ENCODE peak calls at places on chromosomes 16 and 17, in nine cellular contexts. B is substantia nigra; Z is HFF-Myc; Q is stimulated activated CD4-positive, alpha-beta T cell treated with anti-CD3 and anti-CD28 coated beads, TNF-alpha, amount 100 ng/mL, for 4 hours; O is GM04503; L is neural crest cell; X is endothelial cell of umbilical vein; J is HFFc6; V is nephron progenitor cell. D is an unnamed sample.

GRCh38 chr17:34709108-34709779 is 129.9 kb downstream of the TMEM132E start:
- DNase-seq in X (no peak), Z (no peak), L (no peak), Q (no peak), V (no peak), O (no peak), B (no peak), J (no peak), D (no peak)

GRCh38 chr16:68744744-68745280 is 7.7 kb downstream of the CDH1 start:
- DNase-seq in O (no peak), B (no peak), Q (no peak), J (peak; percentile 18), V (no peak), Z (no peak), X (no peak), L (no peak), D (no peak)

GRCh38 chr16:46948548-46949166 is 24.8 kb downstream of the DNAJA2 start:
- DNase-seq in B (no peak), X (no peak), O (no peak), J (no peak), Z (no peak), L (no peak), Q (no peak), V (no peak), D (no peak)

GRCh38 chr16:16890964-16891363 is 512.0 kb downstream of the NPIPA7 start:
- DNase-seq in J (no peak), O (no peak), B (no peak), Z (no peak), Q (no peak), V (no peak), L (no peak), X (no peak), D (peak; percentile 0)

GRCh38 chr17:1294157-1294717 is 14.8 kb downstream of the TRARG1 start:
- DNase-seq in O (no peak), Q (no peak), Z (no peak), X (no peak), B (no peak), V (no peak), L (no peak), J (no peak), D (no peak)

GRCh38 chr17:15233022-15233805 is 31.9 kb downstream of the PMP22 start:
- DNase-seq in V (no peak), B (peak; percentile 19), J (peak; percentile 82), L (no peak), O (peak; percentile 39), Q (no peak), X (peak; percentile 6), Z (peak; percentile 31), D (peak; percentile 79)

GRCh38 chr17:63550816-63551639 is 751 bp downstream of the DCAF7 start:
- DNase-seq in L (peak; percentile 30), J (peak; percentile 31), V (peak; percentile 46), X (peak; percentile 59), Z (no peak), O (peak; percentile 6), B (no peak), Q (no peak), D (peak; percentile 75)

GRCh38 chr17:79420318-79421243 is 190.3 kb downstream of the RBFOX3 start:
- DNase-seq in V (peak; percentile 62), J (no peak), L (peak; percentile 23), Z (no peak), O (no peak), B (no peak), X (peak; percentile 3), Q (no peak), D (peak; percentile 9)

GRCh38 chr17:13374203-13375143 is 227.3 kb downstream of the HS3ST3A1 start:
- DNase-seq in O (no peak), Q (no peak), L (no peak), Z (no peak), V (no peak), X (no peak), B (no peak), J (no peak), D (no peak)